ENCODE peak calls at places on chromosomes 1 and 21, in five cellular contexts. Y is GM12865, D is endothelial cell of umbilical vein, P is astrocyte, J is heart right ventricle. Q is an unnamed sample.

GRCh38 chr1:235741294-235741693 is 91.7 kb upstream of the GNG4 start:
- DNase-seq in Y (no peak), D (no peak), P (peak; percentile 90), J (no peak), Q (peak; percentile 67)

GRCh38 chr1:33670567-33670966 is 193.3 kb upstream of the HMGB4 start:
- DNase-seq in Y (no peak), D (no peak), P (no peak), J (no peak), Q (no peak)

GRCh38 chr1:170927955-170928850 is 7.1 kb upstream of the MROH9 start:
- DNase-seq in Y (no peak), D (no peak), P (peak; percentile 2), J (no peak), Q (peak; percentile 56)

GRCh38 chr1:35857830-35858229 is 25.2 kb upstream of the AGO1 start:
- DNase-seq in Y (peak; percentile 31), D (peak; percentile 18), P (no peak), J (no peak), Q (peak; percentile 39)

GRCh38 chr1:212487774-212488435 is 55.2 kb downstream of the NENF start:
- DNase-seq in Y (no peak), D (no peak), P (no peak), J (no peak), Q (no peak)

GRCh38 chr1:228165372-228166169 is at the start of gene IBA57:
- DNase-seq in Y (peak; percentile 100), D (peak; percentile 99), P (peak; percentile 95), J (peak; percentile 99), Q (peak; percentile 98)

GRCh38 chr1:61255324-61255703 is 173.0 kb downstream of the NFIA start:
- DNase-seq in Y (no peak), D (no peak), P (no peak), J (no peak), Q (no peak)

GRCh38 chr1:37622131-37622530 is 12.6 kb downstream of the RSPO1 start:
- DNase-seq in Y (peak; percentile 7), D (no peak), P (no peak), J (no peak), Q (no peak)

GRCh38 chr1:46203738-46204405 is 738 bp downstream of the LURAP1 start:
- DNase-seq in Y (no peak), D (peak; percentile 7), P (no peak), J (no peak), Q (no peak)

GRCh38 chr1:70840260-70840953 is 207.2 kb downstream of the PTGER3 start:
- DNase-seq in Y (no peak), D (no peak), P (no peak), J (no peak), Q (peak; percentile 82)

GRCh38 chr21:36705679-36706481 is 7.0 kb downstream of the SIM2 start:
- DNase-seq in Y (no peak), D (no peak), P (no peak), J (no peak), Q (no peak)

GRCh38 chr21:45507523-45507875 is 34.7 kb downstream of the SLC19A1 start:
- DNase-seq in Y (no peak), D (no peak), P (no peak), J (no peak), Q (no peak)

GRCh38 chr1:231986631-231987291 is 360.2 kb downstream of the DISC1 start:
- DNase-seq in Y (no peak), D (no peak), P (no peak), J (peak; percentile 26), Q (peak; percentile 7)

GRCh38 chr1:6420594-6421042 is 899 bp upstream of the HES2 start:
- DNase-seq in Y (no peak), D (no peak), P (no peak), J (no peak), Q (no peak)
- H3K4me3 ChIP-seq in Y (no peak overlapping the region), D (no peak overlapping the region), P (no peak overlapping the region), J (no peak overlapping the region), Q (no peak overlapping the region)

GRCh38 chr1:198669023-198669698 is 30.3 kb downstream of the PTPRC start:
- DNase-seq in Y (peak; percentile 83), D (peak; percentile 78), P (peak; percentile 98), J (no peak), Q (peak; percentile 88)

GRCh38 chr1:198667796-198668195 is 29.0 kb downstream of the PTPRC start:
- DNase-seq in Y (no peak), D (no peak), P (no peak), J (no peak), Q (no peak)

GRCh38 chr1:198663996-198664789 is 25.4 kb downstream of the PTPRC start:
- DNase-seq in Y (peak; percentile 51), D (no peak), P (no peak), J (no peak), Q (no peak)

GRCh38 chr1:198669771-198670170 is 30.9 kb downstream of the PTPRC start:
- DNase-seq in Y (no peak), D (no peak), P (no peak), J (no peak), Q (no peak)

DNA sequence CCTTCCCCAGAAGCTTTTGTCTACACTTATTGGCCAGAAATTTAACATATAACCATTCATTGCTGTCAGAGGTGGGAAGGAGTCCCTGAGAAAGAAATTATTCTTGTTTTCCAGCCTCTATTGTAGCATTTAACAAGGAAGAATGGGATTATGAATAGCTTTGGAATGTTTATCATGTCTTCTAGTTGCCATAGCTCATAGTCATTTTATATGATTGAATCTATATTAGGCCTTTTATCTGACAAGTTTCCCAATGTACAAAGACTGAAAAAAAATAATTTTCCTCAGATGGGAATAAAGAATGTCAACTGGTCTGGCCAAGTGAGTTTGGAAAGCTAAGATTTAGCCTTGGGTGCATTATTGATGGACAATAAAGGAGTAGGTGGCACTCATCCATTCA is 28.3 kb downstream of the PTPRC start:
- DNase-seq in Y (no peak), D (no peak), P (peak; percentile 67), J (no peak), Q (peak; percentile 52)
- TF ChIP-seq CTCF in Y (no peak), D (no peak), P (no peak), J (no peak), Q (no peak)

DNA sequence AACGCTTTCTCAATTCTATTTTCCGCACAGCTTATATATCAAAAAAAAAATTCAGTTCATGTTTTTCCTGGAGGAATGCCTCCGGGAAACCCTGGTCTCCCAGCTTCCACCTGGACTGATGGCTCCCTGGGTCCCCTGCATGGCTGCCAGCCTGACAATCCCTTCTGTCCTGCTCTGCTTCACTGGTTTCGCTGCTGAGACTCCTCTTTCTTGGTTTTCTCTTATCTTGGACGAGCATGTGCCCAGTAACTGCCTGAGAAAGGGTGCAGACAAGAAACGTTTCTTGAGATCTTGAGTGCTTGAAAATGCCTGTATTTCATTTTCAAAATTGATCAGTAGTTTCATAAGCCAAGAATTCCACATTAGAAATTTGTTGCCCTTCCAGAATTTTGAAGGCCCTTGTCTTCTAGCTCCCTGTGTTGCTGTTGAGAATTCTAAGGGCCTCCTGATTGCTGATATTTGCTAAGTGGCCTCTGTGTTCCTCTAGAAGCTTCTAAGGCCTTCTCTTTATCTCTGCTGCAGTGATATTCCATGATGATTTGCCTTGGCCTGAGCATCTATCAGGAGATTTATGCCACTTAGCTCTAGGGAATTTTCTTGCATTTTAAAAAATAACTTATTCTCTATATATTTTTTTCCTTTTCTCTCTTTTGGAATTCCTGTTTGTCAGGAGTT is 44.7 kb downstream of the ETS2 start:
- DNase-seq in Y (no peak), D (no peak), P (no peak), J (no peak), Q (no peak)
- H3K4me3 ChIP-seq in Y (no peak overlapping the region), D (no peak overlapping the region), P (no peak overlapping the region), J (no peak overlapping the region), Q (no peak overlapping the region)

GRCh38 chr1:9097947-9098705 is 28.7 kb upstream of the SLC2A5 start:
- DNase-seq in Y (no peak), D (no peak), P (no peak), J (no peak), Q (no peak)

GRCh38 chr1:9099555-9099954 is 29.3 kb downstream of the GPR157 start:
- DNase-seq in Y (no peak), D (no peak), P (no peak), J (no peak), Q (no peak)

GRCh38 chr1:9105336-9105867 is 23.5 kb downstream of the GPR157 start:
- DNase-seq in Y (no peak), D (no peak), P (no peak), J (no peak), Q (no peak)

GRCh38 chr1:9100471-9101043 is 28.3 kb downstream of the GPR157 start:
- DNase-seq in Y (no peak), D (no peak), P (peak; percentile 70), J (no peak), Q (peak; percentile 50)

GRCh38 chr1:9101510-9102146 is 27.3 kb downstream of the GPR157 start:
- DNase-seq in Y (peak; percentile 82), D (peak; percentile 51), P (peak; percentile 43), J (peak; percentile 41), Q (peak; percentile 78)
- TF ChIP-seq CTCF in Y (peak; percentile 81), D (peak; percentile 64), P (peak; percentile 62), J (peak; percentile 67), Q (peak; percentile 88)